ENCODE peak calls at places on chromosomes 5 and 9, in eight cellular contexts. O, G, Z, E, W, H, P and I are unnamed samples. For H3K36me3, the result is how much of the 10 kb centered on the place peaks cover.

GRCh38 chr5:36877667-36878420 is 1.3 kb downstream of the NIPBL start:
- DNase-seq in H (no peak), Z (no peak), E (peak), O (peak), P (peak), W (no peak), G (peak), I (no peak)

GRCh38 chr9:111632051-111632450 is 917 bp downstream of the DNAJC25 start:
- DNase-seq in Z (no peak), E (peak), W (no peak), H (no peak), G (no peak), P (no peak), O (peak), I (no peak)

GRCh38 chr5:72115277-72115676 is 8.0 kb downstream of the MAP1B start:
- DNase-seq in O (no peak), W (no peak), Z (no peak), P (no peak), H (no peak), E (no peak), G (no peak), I (no peak)

GRCh38 chr5:119393746-119394145 is 37.9 kb downstream of the TNFAIP8 start:
- DNase-seq in G (no peak), W (no peak), O (peak), E (peak), H (no peak), P (no peak), Z (no peak), I (no peak)

GRCh38 chr5:55308254-55308836 is 556 bp downstream of the MTREX start:
- DNase-seq in W (peak), P (no peak), O (peak), H (no peak), G (no peak), Z (no peak), E (peak), I (no peak)

GRCh38 chr9:114319147-114319546 is 3.8 kb upstream of the ORM1 start:
- DNase-seq in Z (no peak), P (no peak), O (no peak), G (no peak), E (no peak), W (no peak), H (no peak), I (no peak)

GRCh38 chr5:89457411-89458329 is 574.7 kb upstream of the MEF2C start:
- DNase-seq in O (peak), E (peak), Z (no peak), P (peak), W (no peak), H (peak), G (no peak), I (peak)

GRCh38 chr5:142617416-142617815 is 68.5 kb downstream of the FGF1 start:
- DNase-seq in G (no peak), H (no peak), O (no peak), Z (no peak), P (no peak), E (no peak), W (peak), I (no peak)

GRCh38 chr9:122991370-122991830 is 42.1 kb upstream of the GPR21 start:
- DNase-seq in G (peak), W (peak), P (peak), Z (peak), H (no peak), E (peak), O (peak), I (peak)

GRCh38 chr5:155342956-155343355 is 329.4 kb downstream of the KIF4B start:
- DNase-seq in P (no peak), E (no peak), O (no peak), Z (no peak), G (no peak), W (no peak), H (no peak), I (no peak)

GRCh38 chr5:75611324-75612210 is at the start of gene ANKDD1B:
- DNase-seq in G (peak), W (no peak), E (peak), H (peak), O (peak), P (no peak), Z (no peak), I (peak)

GRCh38 chr9:573551-574410 is 267.7 kb upstream of the DMRT1 start:
- DNase-seq in H (no peak), P (no peak), E (no peak), G (peak), O (no peak), Z (peak), W (no peak), I (no peak)

GRCh38 chr5:83299353-83299752 is 172.2 kb upstream of the VCAN start:
- DNase-seq in G (no peak), E (no peak), Z (no peak), P (no peak), H (no peak), W (no peak), O (no peak), I (no peak)

GRCh38 chr5:6177926-6178325 is 200.4 kb downstream of the MED10 start:
- DNase-seq in E (no peak), O (no peak), G (no peak), W (no peak), Z (no peak), P (no peak), H (no peak), I (no peak)

GRCh38 chr5:97044057-97044456 is 98.4 kb downstream of the LIX1 start:
- DNase-seq in W (no peak), E (peak), Z (no peak), G (peak), H (peak), P (peak), O (peak), I (no peak)

GRCh38 chr5:54930736-54931135 is 54.7 kb downstream of the ESM1 start:
- DNase-seq in O (no peak), G (no peak), W (no peak), H (no peak), P (no peak), Z (no peak), E (no peak), I (no peak)

GRCh38 chr9:38393128-38393809 is 767 bp downstream of the ALDH1B1 start:
- DNase-seq in E (no peak), G (peak), Z (no peak), P (no peak), W (no peak), O (no peak), H (no peak), I (peak)

GRCh38 chr5:150791536-150791935 is 13.0 kb downstream of the SMIM3 start:
- DNase-seq in Z (no peak), G (no peak), E (no peak), O (no peak), W (no peak), P (no peak), H (no peak), I (no peak)

GRCh38 chr9:70392189-70392588 is 22.3 kb downstream of the KLF9 start:
- DNase-seq in W (no peak), O (peak), H (no peak), Z (no peak), E (peak), P (peak), G (no peak), I (no peak)

GRCh38 chr9:121844090-121844489 is 192.7 kb downstream of the DAB2IP start:
- DNase-seq in P (no peak), O (peak), G (no peak), E (no peak), H (no peak), W (no peak), Z (no peak), I (no peak)

GRCh38 chr9:108423493-108423892 is 432.3 kb downstream of the ACTL7B start:
- DNase-seq in Z (no peak), H (no peak), G (no peak), E (no peak), W (no peak), O (no peak), P (no peak), I (no peak)

GRCh38 chr9:94900222-94901018 is 173.9 kb downstream of the AOPEP start:
- DNase-seq in P (no peak), G (no peak), W (no peak), Z (no peak), O (peak), H (no peak), E (peak), I (no peak)

DNA sequence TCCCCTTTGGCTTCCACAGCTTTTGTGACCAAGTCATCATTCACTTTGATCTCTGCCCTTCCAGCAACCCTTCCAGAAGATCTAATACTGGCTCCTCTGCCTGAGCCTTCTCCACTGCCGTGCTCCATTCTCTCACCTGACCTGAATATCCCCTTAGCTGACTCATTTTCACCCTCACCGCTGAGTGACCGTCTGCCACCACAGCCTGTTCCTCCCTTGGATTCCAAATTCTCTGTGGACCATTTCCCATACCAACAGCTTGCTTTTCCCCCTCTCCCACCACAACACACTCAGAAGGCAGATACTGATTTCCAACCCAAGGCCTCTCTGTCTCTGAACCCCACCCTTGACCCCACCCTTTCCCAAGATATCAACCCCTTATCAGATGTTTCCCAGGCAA is 20.5 kb upstream of the SPATA31D1 start:
- DNase-seq in H (no peak), P (no peak), Z (no peak), O (no peak), E (no peak), G (no peak), W (no peak), I (no peak)
- H3K4me3 ChIP-seq in H (no peak), P (no peak), Z (no peak), O (no peak), E (no peak), G (no peak), W (no peak), I (no peak)

GRCh38 chr5:172407241-172407691 is 47.1 kb downstream of the SH3PXD2B start:
- DNase-seq in O (peak), W (no peak), G (no peak), E (peak), P (no peak), Z (no peak), H (no peak), I (no peak)
- H3K36me3 ChIP-seq in O (under half), W (under half), G (under half), E (under half), P (under half), Z (under half), H (under half), I (under half)

GRCh38 chr5:884345-885126 is 8.1 kb downstream of the BRD9 start:
- DNase-seq in E (peak), W (no peak), P (no peak), H (no peak), Z (no peak), G (no peak), O (no peak), I (no peak)

GRCh38 chr5:883475-884181 is 9.0 kb downstream of the BRD9 start:
- DNase-seq in E (peak), G (no peak), P (no peak), W (no peak), O (no peak), H (no peak), Z (no peak), I (no peak)

GRCh38 chr5:886051-886450 is 6.5 kb downstream of the BRD9 start:
- DNase-seq in O (no peak), H (no peak), Z (no peak), P (no peak), G (no peak), E (peak), W (no peak), I (no peak)

GRCh38 chr5:885529-885928 is 7.1 kb downstream of the BRD9 start:
- DNase-seq in P (no peak), E (no peak), O (no peak), W (no peak), G (no peak), H (peak), Z (no peak), I (no peak)

GRCh38 chr5:885127-885442 is 7.5 kb downstream of the BRD9 start:
- DNase-seq in Z (no peak), G (no peak), W (no peak), H (no peak), O (no peak), P (no peak), E (no peak), I (no peak)
- H3K4me3 ChIP-seq in Z (no peak), G (no peak), W (no peak), H (no peak), O (no peak), P (no peak), E (no peak), I (no peak)

GRCh38 chr5:109354761-109355160 is 55.0 kb downstream of the PJA2 start:
- DNase-seq in Z (no peak), G (no peak), H (no peak), P (peak), W (no peak), O (no peak), E (no peak), I (no peak)
- H3K36me3 ChIP-seq in Z (under half), G (under half), H (half or more), P (under half), W (under half), O (under half), E (under half), I (under half)

DNA sequence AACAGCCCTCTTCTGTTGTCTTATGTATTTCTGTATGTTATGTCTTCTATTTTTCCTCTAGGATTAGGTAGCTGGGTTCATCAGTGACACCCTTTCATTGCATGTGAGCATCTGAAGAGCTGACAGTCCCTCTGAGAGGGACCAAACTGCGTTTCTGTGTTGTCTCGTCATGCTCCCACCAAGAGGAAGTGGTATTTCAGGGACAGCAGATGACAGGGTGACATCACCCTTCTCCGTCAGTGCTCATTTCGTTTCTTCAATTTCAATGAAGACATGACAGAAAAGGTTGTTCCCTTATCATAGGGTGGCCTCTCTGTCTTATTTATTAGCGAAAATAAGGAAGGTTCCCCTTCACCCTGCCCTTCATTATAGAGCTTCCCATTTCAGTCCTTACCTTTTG is 225.9 kb upstream of the NR4A3 start:
- DNase-seq in O (no peak), Z (no peak), E (peak), G (no peak), W (no peak), P (peak), H (no peak), I (no peak)
- H3K4me3 ChIP-seq in O (no peak), Z (no peak), E (no peak), G (no peak), W (no peak), P (no peak), H (no peak), I (no peak)